ENCODE peak calls at places on chromosome 6, in five cellular contexts. P is GM12878, R is A549, K is H1, B is K562. U is an unnamed sample.

GRCh38 chr6:34638834-34639736 is 57.5 kb downstream of the ILRUN start:
- DNase-seq in P (peak), R (no peak), K (no peak), B (no peak), U (peak)

GRCh38 chr6:101826259-101826658 is 432.8 kb downstream of the GRIK2 start:
- DNase-seq in P (no peak), R (no peak), K (no peak), B (no peak), U (no peak)

GRCh38 chr6:2839195-2839981 is 2.3 kb downstream of the SERPINB1 start:
- DNase-seq in P (no peak), R (peak), K (no peak), B (no peak), U (peak)

GRCh38 chr6:68559052-68559451 is 76.0 kb upstream of the ADGRB3 start:
- DNase-seq in P (no peak), R (no peak), K (no peak), B (no peak), U (no peak)

GRCh38 chr6:158321960-158322359 is 9.7 kb downstream of the TULP4 start:
- DNase-seq in P (no peak), R (no peak), K (no peak), B (no peak), U (no peak)

GRCh38 chr6:7204726-7205125 is 97.0 kb downstream of the RREB1 start:
- DNase-seq in P (no peak), R (no peak), K (no peak), B (no peak), U (no peak)

GRCh38 chr6:119501798-119502483 is 152.4 kb upstream of the MAN1A1 start:
- DNase-seq in P (peak), R (no peak), K (no peak), B (no peak), U (no peak)

GRCh38 chr6:128491041-128491642 is 29.3 kb downstream of the PTPRK start:
- DNase-seq in P (no peak), R (no peak), K (no peak), B (no peak), U (peak)

GRCh38 chr6:5672581-5673011 is 334.1 kb downstream of the NRN1 start:
- DNase-seq in P (no peak), R (peak), K (no peak), B (no peak), U (no peak)

GRCh38 chr6:132673376-132674094 is 14.6 kb upstream of the TAAR1 start:
- DNase-seq in P (no peak), R (no peak), K (no peak), B (no peak), U (no peak)

GRCh38 chr6:98834060-98835031 is at the start of gene POU3F2:
- DNase-seq in P (no peak), R (peak), K (peak), B (peak), U (peak)

GRCh38 chr6:139250296-139251274 is 41.2 kb downstream of the TXLNB start:
- DNase-seq in P (no peak), R (peak), K (peak), B (peak), U (peak)

GRCh38 chr6:152723398-152723797 is 25.7 kb downstream of the MYCT1 start:
- DNase-seq in P (no peak), R (no peak), K (no peak), B (no peak), U (no peak)

GRCh38 chr6:133544419-133544818 is 303.3 kb downstream of the EYA4 start:
- DNase-seq in P (no peak), R (no peak), K (no peak), B (no peak), U (no peak)

GRCh38 chr6:64811145-64811544 is 895.9 kb downstream of the EYS start:
- DNase-seq in P (no peak), R (no peak), K (no peak), B (no peak), U (no peak)

GRCh38 chr6:166958926-166959861 is 2.8 kb upstream of the RNASET2 start:
- DNase-seq in P (no peak), R (no peak), K (no peak), B (no peak), U (peak)

GRCh38 chr6:166310634-166311033 is 2.4 kb upstream of the PRR18 start:
- DNase-seq in P (no peak), R (no peak), K (peak), B (no peak), U (no peak)

GRCh38 chr6:53913286-53913685 is 118.5 kb downstream of the LRRC1 start:
- DNase-seq in P (no peak), R (no peak), K (no peak), B (no peak), U (no peak)

GRCh38 chr6:151808331-151809241 is 1.1 kb downstream of the ESR1 start:
- DNase-seq in P (no peak), R (no peak), K (peak), B (no peak), U (no peak)

GRCh38 chr6:106520711-106521367 is 108.5 kb downstream of the RTN4IP1 start:
- DNase-seq in P (peak), R (no peak), K (no peak), B (peak), U (no peak)

GRCh38 chr6:160253714-160254113 is 4.9 kb downstream of the SLC22A2 start:
- DNase-seq in P (no peak), R (no peak), K (no peak), B (no peak), U (peak)

GRCh38 chr6:79134699-79135474 is 56.8 kb upstream of the PHIP start:
- DNase-seq in P (no peak), R (no peak), K (no peak), B (no peak), U (no peak)

GRCh38 chr6:30356519-30356918 is 11.6 kb downstream of the RPP21 start:
- DNase-seq in P (no peak), R (no peak), K (no peak), B (no peak), U (no peak)

GRCh38 chr6:9208956-9209355 is 773.6 kb upstream of the SLC35B3 start:
- DNase-seq in P (no peak), R (no peak), K (no peak), B (no peak), U (no peak)

GRCh38 chr6:160967833-160968232 is 23.7 kb upstream of the MAP3K4 start:
- DNase-seq in P (no peak), R (no peak), K (no peak), B (no peak), U (no peak)

GRCh38 chr6:57305112-57305511 is 12.3 kb upstream of the PRIM2 start:
- DNase-seq in P (no peak), R (no peak), K (no peak), B (no peak), U (no peak)

GRCh38 chr6:134099770-134100169 is 47.3 kb upstream of the SLC2A12 start:
- DNase-seq in P (no peak), R (no peak), K (no peak), B (no peak), U (no peak)

GRCh38 chr6:53027131-53027718 is 32.1 kb upstream of the GSTA4 start:
- DNase-seq in P (no peak), R (no peak), K (no peak), B (no peak), U (no peak)

GRCh38 chr6:48917233-48917632 is 545.8 kb downstream of the MMUT start:
- DNase-seq in P (no peak), R (no peak), K (no peak), B (no peak), U (no peak)

GRCh38 chr6:145327497-145328055 is 407.7 kb downstream of the EPM2A start:
- DNase-seq in P (no peak), R (no peak), K (no peak), B (no peak), U (no peak)

GRCh38 chr6:25156123-25156522 is 123.1 kb upstream of the CARMIL1 start:
- DNase-seq in P (no peak), R (no peak), K (no peak), B (no peak), U (no peak)

GRCh38 chr6:127932708-127933107 is 31.9 kb upstream of the THEMIS start:
- DNase-seq in P (no peak), R (no peak), K (no peak), B (no peak), U (no peak)

GRCh38 chr6:137693737-137694136 is 173.3 kb upstream of the TNFAIP3 start:
- DNase-seq in P (no peak), R (no peak), K (no peak), B (no peak), U (no peak)

GRCh38 chr6:82298012-82298411 is 50.5 kb upstream of the IBTK start:
- DNase-seq in P (no peak), R (peak), K (no peak), B (no peak), U (no peak)

GRCh38 chr6:116847234-116847633 is 18.4 kb upstream of the GPRC6A start:
- DNase-seq in P (no peak), R (peak), K (no peak), B (no peak), U (peak)

GRCh38 chr6:108309844-108310243 is 15.0 kb downstream of the AFG1L start:
- DNase-seq in P (no peak), R (no peak), K (no peak), B (no peak), U (no peak)

DNA sequence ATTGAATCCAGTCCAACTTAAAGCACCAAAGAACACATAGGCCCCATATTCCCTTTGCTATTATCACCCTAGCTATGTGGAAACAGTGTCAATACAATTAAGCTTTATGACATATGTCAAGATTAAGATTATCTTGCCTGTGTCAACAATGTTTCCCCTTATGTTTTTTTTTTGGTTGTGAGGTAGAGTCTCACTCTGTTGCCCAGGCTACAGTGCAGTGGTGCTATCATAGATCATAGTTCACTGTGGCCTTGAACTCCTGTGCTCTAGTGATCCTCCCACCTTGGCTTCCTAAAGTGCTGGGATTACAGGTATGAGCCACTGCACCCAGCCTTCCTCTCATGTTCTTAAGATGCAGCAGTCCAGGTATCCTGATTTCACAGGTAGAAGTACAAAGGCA is 17.8 kb downstream of the AFG1L start:
- DNase-seq in P (no peak), R (no peak), K (no peak), B (no peak), U (peak)
- TF ChIP-seq HDAC2 in P (no peak), R (no peak), K (no peak), B (no peak), U (peak)

GRCh38 chr6:1394591-1395463 is 5.5 kb downstream of the FOXF2 start:
- DNase-seq in P (no peak), R (no peak), K (no peak), B (no peak), U (no peak)
- TF ChIP-seq HDAC2 in P (no peak), R (no peak), K (no peak), B (no peak), U (no peak)

GRCh38 chr6:11740875-11741274 is 37.7 kb downstream of the ADTRP start:
- DNase-seq in P (no peak), R (no peak), K (no peak), B (no peak), U (no peak)
- TF ChIP-seq HDAC2 in P (no peak), R (no peak), K (no peak), B (no peak), U (no peak)

GRCh38 chr6:72819609-72820008 is 197.7 kb downstream of the KCNQ5 start:
- DNase-seq in P (no peak), R (no peak), K (no peak), B (no peak), U (no peak)
- TF ChIP-seq HDAC2 in P (no peak), R (no peak), K (no peak), B (no peak), U (no peak)

DNA sequence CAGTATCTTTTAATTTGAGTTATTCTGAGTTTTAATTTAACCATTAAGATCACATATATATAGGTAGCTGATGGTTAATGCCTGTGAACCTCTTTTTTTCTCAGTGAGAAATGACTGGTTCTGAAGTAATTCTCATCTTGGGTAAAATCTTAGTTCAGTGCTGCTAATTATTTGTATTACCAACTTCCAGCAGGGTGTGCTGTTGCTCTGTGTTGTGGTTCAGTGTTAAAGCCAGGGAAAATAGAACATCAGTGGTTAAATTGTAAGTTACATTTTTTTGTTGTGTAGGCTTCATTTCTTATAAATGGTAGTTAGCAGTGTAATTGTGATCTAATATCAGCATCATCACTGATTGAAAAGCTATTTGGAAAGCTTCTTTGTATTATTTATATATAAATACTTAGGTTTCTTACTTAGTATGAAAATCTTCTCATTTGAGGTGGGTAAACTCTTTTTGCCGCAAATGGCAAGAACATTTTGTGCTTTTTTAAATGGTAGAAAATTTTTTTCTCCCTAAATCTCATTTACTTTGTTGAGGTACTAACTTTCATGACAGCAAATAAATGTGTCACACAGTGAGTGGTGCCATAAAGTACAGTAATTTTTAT is 43.7 kb downstream of the CDC5L start:
- DNase-seq in P (peak), R (peak), K (no peak), B (peak), U (peak)
- TF ChIP-seq HDAC2 in P (no peak), R (no peak), K (no peak), B (no peak), U (no peak)

DNA sequence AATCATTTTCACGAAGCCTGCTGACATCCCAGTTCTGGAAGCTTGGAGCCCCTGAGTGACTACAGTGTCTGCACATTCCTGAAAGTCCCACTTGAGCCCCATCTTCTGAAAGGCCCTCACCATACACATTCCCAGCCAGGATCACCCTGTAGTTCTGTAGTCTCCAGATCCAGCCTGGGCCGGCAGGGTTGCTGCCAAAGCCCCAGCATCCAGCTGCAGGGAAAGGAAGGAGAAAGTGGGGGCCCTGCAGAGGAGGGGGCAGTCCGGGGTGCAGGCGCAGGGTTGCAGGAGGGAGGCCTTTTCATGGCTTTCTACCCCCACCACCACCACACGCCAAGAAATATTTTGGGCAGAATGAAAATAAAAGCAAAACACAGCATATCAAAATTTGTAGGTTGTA is 26.0 kb downstream of the MDFI start:
- DNase-seq in P (no peak), R (no peak), K (no peak), B (no peak), U (no peak)
- TF ChIP-seq HDAC2 in P (no peak), R (no peak), K (no peak), B (no peak), U (no peak)

GRCh38 chr6:46040288-46040687 is 24.6 kb upstream of the CLIC5 start:
- DNase-seq in P (no peak), R (no peak), K (no peak), B (no peak), U (no peak)

GRCh38 chr6:46042355-46042999 is 26.8 kb upstream of the CLIC5 start:
- DNase-seq in P (no peak), R (peak), K (no peak), B (peak), U (peak)

GRCh38 chr6:46048646-46049297 is 33.1 kb upstream of the CLIC5 start:
- DNase-seq in P (no peak), R (no peak), K (no peak), B (no peak), U (no peak)

GRCh38 chr6:46046558-46047169 is 31.0 kb upstream of the CLIC5 start:
- DNase-seq in P (no peak), R (no peak), K (no peak), B (no peak), U (no peak)

DNA sequence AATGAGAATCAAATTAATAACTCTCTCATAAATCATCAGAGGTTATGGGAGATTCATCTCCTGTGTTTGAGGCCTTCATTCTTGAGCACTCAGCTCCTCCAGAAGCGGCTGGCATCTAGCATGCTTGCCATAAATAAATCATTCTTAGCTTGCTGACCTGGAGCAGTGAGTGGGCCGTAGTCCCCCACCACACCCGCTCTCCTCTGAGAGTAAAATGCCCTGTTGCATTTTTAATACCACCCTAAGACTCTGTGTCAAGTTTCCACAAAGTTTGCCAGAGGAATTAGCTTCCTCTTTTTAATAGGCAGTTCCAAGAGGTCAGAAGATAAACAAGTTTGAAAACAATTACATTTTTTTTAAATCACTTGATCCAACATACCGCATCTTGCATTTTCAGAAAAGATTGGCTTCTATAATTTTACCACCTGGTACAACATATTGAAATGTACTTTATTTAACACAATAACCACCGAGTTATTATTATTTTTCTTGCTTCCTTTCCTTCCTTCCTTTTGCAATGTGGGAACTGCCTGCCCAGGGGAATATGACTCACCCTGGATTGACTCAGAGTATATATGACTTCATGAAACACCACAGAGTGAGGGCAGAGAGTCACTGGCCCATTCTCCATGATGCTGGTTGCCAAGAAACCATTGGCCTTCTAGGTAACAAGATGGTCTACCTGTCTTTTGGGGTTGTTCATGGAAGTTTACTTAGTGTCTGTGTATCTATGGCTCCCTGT is 29.4 kb upstream of the CLIC5 start:
- DNase-seq in P (no peak), R (peak), K (no peak), B (no peak), U (no peak)
- TF ChIP-seq HDAC2 in P (no peak), R (no peak), K (no peak), B (no peak), U (no peak)